ENCODE peak calls at places on chromosomes 4 and X, in four cellular contexts. J is left ventricle myocardium inferior; N is HCT116; K is CD8-positive, alpha-beta T cell. W is an unnamed sample.

GRCh38 chrX:18884916-18885315 is 99.0 kb downstream of the PHKA2 start:
- DNase-seq in K (no peak), N (no peak), J (no peak), W (no peak)

GRCh38 chr4:5815641-5816040 is 77.2 kb downstream of the CRMP1 start:
- DNase-seq in J (no peak), N (no peak), K (no peak), W (no peak)

GRCh38 chr4:93384211-93384610 is 444.3 kb upstream of the ATOH1 start:
- DNase-seq in K (no peak), N (no peak), J (no peak), W (no peak)

GRCh38 chr4:186400676-186401075 is 134.7 kb downstream of the F11 start:
- DNase-seq in K (no peak), J (no peak), N (no peak), W (no peak)

GRCh38 chr4:124939908-124940307 is 227.4 kb upstream of the ANKRD50 start:
- DNase-seq in J (no peak), N (no peak), K (no peak), W (no peak)

GRCh38 chrX:41394293-41394692 is 52.9 kb upstream of the NYX start:
- DNase-seq in N (no peak), K (no peak), J (no peak), W (no peak)

GRCh38 chr4:103158760-103159159 is 39.4 kb downstream of the CENPE start:
- DNase-seq in K (no peak), N (no peak), J (no peak), W (no peak)

GRCh38 chr4:74316397-74316796 is 8.1 kb downstream of the EPGN start:
- DNase-seq in N (no peak), K (no peak), J (no peak), W (no peak)

GRCh38 chrX:139826065-139827044 is 106.5 kb downstream of the ATP11C start:
- DNase-seq in N (no peak), K (no peak), J (no peak), W (no peak)

GRCh38 chrX:118655561-118656246 is 71.7 kb upstream of the IL13RA1 start:
- DNase-seq in J (no peak), N (no peak), K (no peak), W (no peak)

GRCh38 chr4:168647976-168648375 is 151.1 kb downstream of the PALLD start:
- DNase-seq in J (no peak), K (no peak), N (no peak), W (no peak)

GRCh38 chr4:75555294-75556164 is at the start of gene ODAPH:
- DNase-seq in K (no peak), J (no peak), N (no peak), W (no peak)

GRCh38 chr4:1041147-1041935 is 29.9 kb downstream of the FGFRL1 start:
- DNase-seq in N (no peak), J (no peak), K (no peak), W (no peak)

GRCh38 chr4:169397762-169398161 is 127.0 kb upstream of the SH3RF1 start:
- DNase-seq in J (no peak), K (no peak), N (no peak), W (no peak)

GRCh38 chr4:86963697-86964096 is 28.9 kb downstream of the AFF1 start:
- DNase-seq in N (peak; percentile 50), J (no peak), K (no peak), W (no peak)

GRCh38 chr4:8383016-8383415 is 57.5 kb downstream of the ACOX3 start:
- DNase-seq in J (peak; percentile 14), N (no peak), K (no peak), W (no peak)

GRCh38 chrX:107731831-107732502 is 43.6 kb downstream of the TSC22D3 start:
- DNase-seq in J (peak; percentile 87), N (peak; percentile 42), K (no peak), W (no peak)

GRCh38 chrX:153400146-153401132 is 711 bp downstream of the PNMA6E start:
- DNase-seq in K (peak; percentile 56), J (no peak), N (peak; percentile 35), W (peak; percentile 23)

GRCh38 chrX:105872921-105873320 is 50.6 kb downstream of the NRK start:
- DNase-seq in N (no peak), J (no peak), K (no peak), W (no peak)

GRCh38 chr4:71006203-71006907 is 12.9 kb downstream of the DCK start:
- DNase-seq in N (no peak), K (no peak), J (no peak), W (no peak)

GRCh38 chrX:152632445-152633097 is 5.1 kb upstream of the GABRQ start:
- DNase-seq in J (peak; percentile 18), K (no peak), N (peak; percentile 16), W (no peak)

GRCh38 chr4:168841682-168842019 is 168.4 kb downstream of the CBR4 start:
- DNase-seq in N (no peak), K (no peak), J (no peak), W (no peak)

GRCh38 chr4:6693274-6694176 is at the start of gene S100P:
- DNase-seq in K (no peak), J (no peak), N (no peak), W (no peak)

GRCh38 chr4:63212075-63212474 is 1197.2 kb downstream of the TECRL start:
- DNase-seq in K (no peak), J (no peak), N (no peak), W (no peak)

GRCh38 chr4:87698394-87698793 is 48.3 kb downstream of the DMP1 start:
- DNase-seq in N (no peak), J (no peak), K (no peak), W (no peak)

GRCh38 chrX:26851981-26852380 is 611.2 kb downstream of the PPP4R3C start:
- DNase-seq in N (peak; percentile 23), K (no peak), J (no peak), W (no peak)

GRCh38 chr4:78971326-78971725 is 32.1 kb upstream of the PAQR3 start:
- DNase-seq in K (no peak), J (no peak), N (no peak), W (no peak)

GRCh38 chrX:107725761-107726555 is 49.6 kb downstream of the TSC22D3 start:
- DNase-seq in J (no peak), N (no peak), K (no peak), W (no peak)

GRCh38 chr4:83830138-83830537 is 294.2 kb downstream of the GPAT3 start:
- DNase-seq in J (peak; percentile 19), K (no peak), N (no peak), W (no peak)

GRCh38 chr4:151538963-151539362 is 130.0 kb downstream of the FHIP1A start:
- DNase-seq in N (no peak), K (no peak), J (no peak), W (no peak)

GRCh38 chrX:5568934-5569333 is 659.7 kb downstream of the NLGN4X start:
- DNase-seq in J (no peak), N (no peak), K (no peak), W (no peak)